ENCODE peak calls at places on chromosomes 2 and 18, in ten cellular contexts. One of them, this sample, is unnamed.

GRCh38 chr2:11068079-11068741 is 87.1 kb upstream of the SLC66A3 start:
- DNase-seq in pancreas: no peak
- DNase-seq in naive thymus-derived CD8-positive, alpha-beta T cell: no peak
- DNase-seq in stimulated activated CD4-positive, alpha-beta T cell treated with anti-CD3 and anti-CD28 coated beads, TNF-alpha, amount 100 ng/mL, for 4 hours: no peak
- DNase-seq in left lung: no peak
- DNase-seq in CD8-positive, alpha-beta memory T cell: no peak
- DNase-seq in HTR-8/SVneo: no peak
- DNase-seq in astrocyte of the cerebellum: no peak
- DNase-seq in glomerular endothelial cell: no peak
- DNase-seq in NCI-H2081: no peak
- DNase-seq in this sample: no peak

GRCh38 chr2:136378712-136379595 is 261.0 kb upstream of the CXCR4 start:
- DNase-seq in pancreas: peak
- DNase-seq in naive thymus-derived CD8-positive, alpha-beta T cell: peak
- DNase-seq in stimulated activated CD4-positive, alpha-beta T cell treated with anti-CD3 and anti-CD28 coated beads, TNF-alpha, amount 100 ng/mL, for 4 hours: peak
- DNase-seq in left lung: peak
- DNase-seq in CD8-positive, alpha-beta memory T cell: peak
- DNase-seq in HTR-8/SVneo: peak
- DNase-seq in astrocyte of the cerebellum: peak
- DNase-seq in glomerular endothelial cell: peak
- DNase-seq in NCI-H2081: peak
- DNase-seq in this sample: no peak

GRCh38 chr2:112877423-112877822 is 33.5 kb upstream of the IL37 start:
- DNase-seq in pancreas: no peak
- DNase-seq in naive thymus-derived CD8-positive, alpha-beta T cell: no peak
- DNase-seq in stimulated activated CD4-positive, alpha-beta T cell treated with anti-CD3 and anti-CD28 coated beads, TNF-alpha, amount 100 ng/mL, for 4 hours: no peak
- DNase-seq in left lung: no peak
- DNase-seq in CD8-positive, alpha-beta memory T cell: no peak
- DNase-seq in HTR-8/SVneo: peak
- DNase-seq in astrocyte of the cerebellum: no peak
- DNase-seq in glomerular endothelial cell: no peak
- DNase-seq in NCI-H2081: no peak
- DNase-seq in this sample: no peak

GRCh38 chr2:289362-290089 is 1.6 kb upstream of the ALKAL2 start:
- DNase-seq in pancreas: peak
- DNase-seq in naive thymus-derived CD8-positive, alpha-beta T cell: peak
- DNase-seq in stimulated activated CD4-positive, alpha-beta T cell treated with anti-CD3 and anti-CD28 coated beads, TNF-alpha, amount 100 ng/mL, for 4 hours: no peak
- DNase-seq in left lung: no peak
- DNase-seq in CD8-positive, alpha-beta memory T cell: no peak
- DNase-seq in HTR-8/SVneo: no peak
- DNase-seq in astrocyte of the cerebellum: no peak
- DNase-seq in glomerular endothelial cell: no peak
- DNase-seq in NCI-H2081: peak
- DNase-seq in this sample: peak

GRCh38 chr18:76126327-76126726 is 368.7 kb downstream of the ZNF516 start:
- DNase-seq in pancreas: no peak
- DNase-seq in naive thymus-derived CD8-positive, alpha-beta T cell: no peak
- DNase-seq in stimulated activated CD4-positive, alpha-beta T cell treated with anti-CD3 and anti-CD28 coated beads, TNF-alpha, amount 100 ng/mL, for 4 hours: no peak
- DNase-seq in left lung: no peak
- DNase-seq in CD8-positive, alpha-beta memory T cell: no peak
- DNase-seq in HTR-8/SVneo: no peak
- DNase-seq in astrocyte of the cerebellum: no peak
- DNase-seq in glomerular endothelial cell: no peak
- DNase-seq in NCI-H2081: peak
- DNase-seq in this sample: no peak

GRCh38 chr2:31539505-31539904 is 41.2 kb downstream of the SRD5A2 start:
- DNase-seq in pancreas: no peak
- DNase-seq in naive thymus-derived CD8-positive, alpha-beta T cell: no peak
- DNase-seq in stimulated activated CD4-positive, alpha-beta T cell treated with anti-CD3 and anti-CD28 coated beads, TNF-alpha, amount 100 ng/mL, for 4 hours: no peak
- DNase-seq in left lung: no peak
- DNase-seq in CD8-positive, alpha-beta memory T cell: no peak
- DNase-seq in HTR-8/SVneo: no peak
- DNase-seq in astrocyte of the cerebellum: no peak
- DNase-seq in glomerular endothelial cell: no peak
- DNase-seq in NCI-H2081: no peak
- DNase-seq in this sample: no peak

GRCh38 chr18:2907459-2908145 is 60.8 kb downstream of the EMILIN2 start:
- DNase-seq in pancreas: no peak
- DNase-seq in naive thymus-derived CD8-positive, alpha-beta T cell: peak
- DNase-seq in stimulated activated CD4-positive, alpha-beta T cell treated with anti-CD3 and anti-CD28 coated beads, TNF-alpha, amount 100 ng/mL, for 4 hours: no peak
- DNase-seq in left lung: peak
- DNase-seq in CD8-positive, alpha-beta memory T cell: no peak
- DNase-seq in HTR-8/SVneo: no peak
- DNase-seq in astrocyte of the cerebellum: no peak
- DNase-seq in glomerular endothelial cell: no peak
- DNase-seq in NCI-H2081: no peak
- DNase-seq in this sample: no peak

GRCh38 chr2:155190342-155190741 is 491.8 kb downstream of the KCNJ3 start:
- DNase-seq in pancreas: no peak
- DNase-seq in naive thymus-derived CD8-positive, alpha-beta T cell: no peak
- DNase-seq in stimulated activated CD4-positive, alpha-beta T cell treated with anti-CD3 and anti-CD28 coated beads, TNF-alpha, amount 100 ng/mL, for 4 hours: no peak
- DNase-seq in left lung: no peak
- DNase-seq in CD8-positive, alpha-beta memory T cell: no peak
- DNase-seq in HTR-8/SVneo: no peak
- DNase-seq in astrocyte of the cerebellum: no peak
- DNase-seq in glomerular endothelial cell: no peak
- DNase-seq in NCI-H2081: peak
- DNase-seq in this sample: no peak

GRCh38 chr2:3625186-3625585 is 30.3 kb downstream of the COLEC11 start:
- DNase-seq in pancreas: no peak
- DNase-seq in naive thymus-derived CD8-positive, alpha-beta T cell: no peak
- DNase-seq in stimulated activated CD4-positive, alpha-beta T cell treated with anti-CD3 and anti-CD28 coated beads, TNF-alpha, amount 100 ng/mL, for 4 hours: no peak
- DNase-seq in left lung: peak
- DNase-seq in CD8-positive, alpha-beta memory T cell: no peak
- DNase-seq in HTR-8/SVneo: no peak
- DNase-seq in astrocyte of the cerebellum: no peak
- DNase-seq in glomerular endothelial cell: no peak
- DNase-seq in NCI-H2081: no peak
- DNase-seq in this sample: peak

GRCh38 chr18:59021500-59021899 is 118.2 kb upstream of the SEC11C start:
- DNase-seq in pancreas: no peak
- DNase-seq in naive thymus-derived CD8-positive, alpha-beta T cell: no peak
- DNase-seq in stimulated activated CD4-positive, alpha-beta T cell treated with anti-CD3 and anti-CD28 coated beads, TNF-alpha, amount 100 ng/mL, for 4 hours: no peak
- DNase-seq in left lung: no peak
- DNase-seq in CD8-positive, alpha-beta memory T cell: no peak
- DNase-seq in HTR-8/SVneo: no peak
- DNase-seq in astrocyte of the cerebellum: no peak
- DNase-seq in glomerular endothelial cell: no peak
- DNase-seq in NCI-H2081: peak
- DNase-seq in this sample: no peak

GRCh38 chr2:54666131-54666637 is 57.3 kb upstream of the EML6 start:
- DNase-seq in pancreas: no peak
- DNase-seq in naive thymus-derived CD8-positive, alpha-beta T cell: no peak
- DNase-seq in stimulated activated CD4-positive, alpha-beta T cell treated with anti-CD3 and anti-CD28 coated beads, TNF-alpha, amount 100 ng/mL, for 4 hours: no peak
- DNase-seq in left lung: no peak
- DNase-seq in CD8-positive, alpha-beta memory T cell: no peak
- DNase-seq in HTR-8/SVneo: peak
- DNase-seq in astrocyte of the cerebellum: peak
- DNase-seq in glomerular endothelial cell: no peak
- DNase-seq in NCI-H2081: no peak
- DNase-seq in this sample: peak

GRCh38 chr18:595571-595970 is 1.2 kb upstream of the CLUL1 start:
- DNase-seq in pancreas: no peak
- DNase-seq in naive thymus-derived CD8-positive, alpha-beta T cell: no peak
- DNase-seq in stimulated activated CD4-positive, alpha-beta T cell treated with anti-CD3 and anti-CD28 coated beads, TNF-alpha, amount 100 ng/mL, for 4 hours: no peak
- DNase-seq in left lung: no peak
- DNase-seq in CD8-positive, alpha-beta memory T cell: no peak
- DNase-seq in HTR-8/SVneo: no peak
- DNase-seq in astrocyte of the cerebellum: no peak
- DNase-seq in glomerular endothelial cell: no peak
- DNase-seq in NCI-H2081: no peak
- DNase-seq in this sample: no peak

GRCh38 chr2:66433945-66434678 is 813 bp upstream of the MEIS1 start:
- DNase-seq in pancreas: peak
- DNase-seq in naive thymus-derived CD8-positive, alpha-beta T cell: no peak
- DNase-seq in stimulated activated CD4-positive, alpha-beta T cell treated with anti-CD3 and anti-CD28 coated beads, TNF-alpha, amount 100 ng/mL, for 4 hours: no peak
- DNase-seq in left lung: peak
- DNase-seq in CD8-positive, alpha-beta memory T cell: no peak
- DNase-seq in HTR-8/SVneo: no peak
- DNase-seq in astrocyte of the cerebellum: no peak
- DNase-seq in glomerular endothelial cell: no peak
- DNase-seq in NCI-H2081: peak
- DNase-seq in this sample: peak

GRCh38 chr2:30410217-30410616 is 36.8 kb upstream of the LCLAT1 start:
- DNase-seq in pancreas: no peak
- DNase-seq in naive thymus-derived CD8-positive, alpha-beta T cell: no peak
- DNase-seq in stimulated activated CD4-positive, alpha-beta T cell treated with anti-CD3 and anti-CD28 coated beads, TNF-alpha, amount 100 ng/mL, for 4 hours: no peak
- DNase-seq in left lung: no peak
- DNase-seq in CD8-positive, alpha-beta memory T cell: no peak
- DNase-seq in HTR-8/SVneo: no peak
- DNase-seq in astrocyte of the cerebellum: no peak
- DNase-seq in glomerular endothelial cell: no peak
- DNase-seq in NCI-H2081: no peak
- DNase-seq in this sample: no peak

GRCh38 chr2:166042768-166043390 is 84.9 kb downstream of the SCN1A start:
- DNase-seq in pancreas: no peak
- DNase-seq in naive thymus-derived CD8-positive, alpha-beta T cell: no peak
- DNase-seq in stimulated activated CD4-positive, alpha-beta T cell treated with anti-CD3 and anti-CD28 coated beads, TNF-alpha, amount 100 ng/mL, for 4 hours: no peak
- DNase-seq in left lung: no peak
- DNase-seq in CD8-positive, alpha-beta memory T cell: no peak
- DNase-seq in HTR-8/SVneo: no peak
- DNase-seq in astrocyte of the cerebellum: no peak
- DNase-seq in glomerular endothelial cell: no peak
- DNase-seq in NCI-H2081: no peak
- DNase-seq in this sample: no peak

GRCh38 chr2:238722883-238723282 is 125.0 kb upstream of the TWIST2 start:
- DNase-seq in pancreas: no peak
- DNase-seq in naive thymus-derived CD8-positive, alpha-beta T cell: no peak
- DNase-seq in stimulated activated CD4-positive, alpha-beta T cell treated with anti-CD3 and anti-CD28 coated beads, TNF-alpha, amount 100 ng/mL, for 4 hours: no peak
- DNase-seq in left lung: no peak
- DNase-seq in CD8-positive, alpha-beta memory T cell: no peak
- DNase-seq in HTR-8/SVneo: no peak
- DNase-seq in astrocyte of the cerebellum: no peak
- DNase-seq in glomerular endothelial cell: no peak
- DNase-seq in NCI-H2081: no peak
- DNase-seq in this sample: no peak

GRCh38 chr18:57437782-57438668 is 2.9 kb downstream of the ONECUT2 start:
- DNase-seq in pancreas: peak
- DNase-seq in naive thymus-derived CD8-positive, alpha-beta T cell: no peak
- DNase-seq in stimulated activated CD4-positive, alpha-beta T cell treated with anti-CD3 and anti-CD28 coated beads, TNF-alpha, amount 100 ng/mL, for 4 hours: no peak
- DNase-seq in left lung: peak
- DNase-seq in CD8-positive, alpha-beta memory T cell: no peak
- DNase-seq in HTR-8/SVneo: peak
- DNase-seq in astrocyte of the cerebellum: no peak
- DNase-seq in glomerular endothelial cell: no peak
- DNase-seq in NCI-H2081: peak
- DNase-seq in this sample: no peak

GRCh38 chr2:220228310-220229006 is 601.0 kb downstream of the SLC4A3 start:
- DNase-seq in pancreas: no peak
- DNase-seq in naive thymus-derived CD8-positive, alpha-beta T cell: no peak
- DNase-seq in stimulated activated CD4-positive, alpha-beta T cell treated with anti-CD3 and anti-CD28 coated beads, TNF-alpha, amount 100 ng/mL, for 4 hours: no peak
- DNase-seq in left lung: peak
- DNase-seq in CD8-positive, alpha-beta memory T cell: no peak
- DNase-seq in HTR-8/SVneo: peak
- DNase-seq in astrocyte of the cerebellum: peak
- DNase-seq in glomerular endothelial cell: no peak
- DNase-seq in NCI-H2081: no peak
- DNase-seq in this sample: no peak

GRCh38 chr2:30113617-30114293 is 33.1 kb upstream of the YPEL5 start:
- DNase-seq in pancreas: no peak
- DNase-seq in naive thymus-derived CD8-positive, alpha-beta T cell: no peak
- DNase-seq in stimulated activated CD4-positive, alpha-beta T cell treated with anti-CD3 and anti-CD28 coated beads, TNF-alpha, amount 100 ng/mL, for 4 hours: no peak
- DNase-seq in left lung: no peak
- DNase-seq in CD8-positive, alpha-beta memory T cell: no peak
- DNase-seq in HTR-8/SVneo: peak
- DNase-seq in astrocyte of the cerebellum: peak
- DNase-seq in glomerular endothelial cell: no peak
- DNase-seq in NCI-H2081: no peak
- DNase-seq in this sample: no peak

GRCh38 chr18:55001625-55002024 is 42.4 kb upstream of the CCDC68 start:
- DNase-seq in pancreas: no peak
- DNase-seq in naive thymus-derived CD8-positive, alpha-beta T cell: no peak
- DNase-seq in stimulated activated CD4-positive, alpha-beta T cell treated with anti-CD3 and anti-CD28 coated beads, TNF-alpha, amount 100 ng/mL, for 4 hours: no peak
- DNase-seq in left lung: no peak
- DNase-seq in CD8-positive, alpha-beta memory T cell: no peak
- DNase-seq in HTR-8/SVneo: no peak
- DNase-seq in astrocyte of the cerebellum: no peak
- DNase-seq in glomerular endothelial cell: no peak
- DNase-seq in NCI-H2081: peak
- DNase-seq in this sample: no peak

GRCh38 chr2:134217316-134217715 is 36.6 kb upstream of the MGAT5 start:
- DNase-seq in pancreas: no peak
- DNase-seq in naive thymus-derived CD8-positive, alpha-beta T cell: no peak
- DNase-seq in stimulated activated CD4-positive, alpha-beta T cell treated with anti-CD3 and anti-CD28 coated beads, TNF-alpha, amount 100 ng/mL, for 4 hours: no peak
- DNase-seq in left lung: no peak
- DNase-seq in CD8-positive, alpha-beta memory T cell: no peak
- DNase-seq in HTR-8/SVneo: no peak
- DNase-seq in astrocyte of the cerebellum: no peak
- DNase-seq in glomerular endothelial cell: no peak
- DNase-seq in NCI-H2081: peak
- DNase-seq in this sample: no peak

GRCh38 chr2:232506713-232507112 is 13.5 kb upstream of the PRSS56 start:
- DNase-seq in pancreas: no peak
- DNase-seq in naive thymus-derived CD8-positive, alpha-beta T cell: no peak
- DNase-seq in stimulated activated CD4-positive, alpha-beta T cell treated with anti-CD3 and anti-CD28 coated beads, TNF-alpha, amount 100 ng/mL, for 4 hours: no peak
- DNase-seq in left lung: no peak
- DNase-seq in CD8-positive, alpha-beta memory T cell: no peak
- DNase-seq in HTR-8/SVneo: no peak
- DNase-seq in astrocyte of the cerebellum: no peak
- DNase-seq in glomerular endothelial cell: no peak
- DNase-seq in NCI-H2081: no peak
- DNase-seq in this sample: peak

GRCh38 chr18:56702946-56703345 is 51.8 kb downstream of the WDR7 start:
- DNase-seq in pancreas: peak
- DNase-seq in naive thymus-derived CD8-positive, alpha-beta T cell: peak
- DNase-seq in stimulated activated CD4-positive, alpha-beta T cell treated with anti-CD3 and anti-CD28 coated beads, TNF-alpha, amount 100 ng/mL, for 4 hours: no peak
- DNase-seq in left lung: no peak
- DNase-seq in CD8-positive, alpha-beta memory T cell: no peak
- DNase-seq in HTR-8/SVneo: peak
- DNase-seq in astrocyte of the cerebellum: peak
- DNase-seq in glomerular endothelial cell: peak
- DNase-seq in NCI-H2081: peak
- DNase-seq in this sample: no peak

GRCh38 chr2:96074156-96074555 is 39.4 kb upstream of the GPAT2 start:
- DNase-seq in pancreas: no peak
- DNase-seq in naive thymus-derived CD8-positive, alpha-beta T cell: no peak
- DNase-seq in stimulated activated CD4-positive, alpha-beta T cell treated with anti-CD3 and anti-CD28 coated beads, TNF-alpha, amount 100 ng/mL, for 4 hours: no peak
- DNase-seq in left lung: no peak
- DNase-seq in CD8-positive, alpha-beta memory T cell: no peak
- DNase-seq in HTR-8/SVneo: no peak
- DNase-seq in astrocyte of the cerebellum: no peak
- DNase-seq in glomerular endothelial cell: no peak
- DNase-seq in NCI-H2081: no peak
- DNase-seq in this sample: no peak

GRCh38 chr18:78492813-78493371 is 486.7 kb upstream of the SALL3 start:
- DNase-seq in pancreas: no peak
- DNase-seq in naive thymus-derived CD8-positive, alpha-beta T cell: no peak
- DNase-seq in stimulated activated CD4-positive, alpha-beta T cell treated with anti-CD3 and anti-CD28 coated beads, TNF-alpha, amount 100 ng/mL, for 4 hours: no peak
- DNase-seq in left lung: no peak
- DNase-seq in CD8-positive, alpha-beta memory T cell: no peak
- DNase-seq in HTR-8/SVneo: no peak
- DNase-seq in astrocyte of the cerebellum: no peak
- DNase-seq in glomerular endothelial cell: no peak
- DNase-seq in NCI-H2081: no peak
- DNase-seq in this sample: no peak

GRCh38 chr18:44792456-44793080 is 111.9 kb downstream of the SETBP1 start:
- DNase-seq in pancreas: no peak
- DNase-seq in naive thymus-derived CD8-positive, alpha-beta T cell: no peak
- DNase-seq in stimulated activated CD4-positive, alpha-beta T cell treated with anti-CD3 and anti-CD28 coated beads, TNF-alpha, amount 100 ng/mL, for 4 hours: no peak
- DNase-seq in left lung: no peak
- DNase-seq in CD8-positive, alpha-beta memory T cell: no peak
- DNase-seq in HTR-8/SVneo: no peak
- DNase-seq in astrocyte of the cerebellum: no peak
- DNase-seq in glomerular endothelial cell: no peak
- DNase-seq in NCI-H2081: peak
- DNase-seq in this sample: no peak

GRCh38 chr2:85996591-85996990 is 107.8 kb upstream of the ST3GAL5 start:
- DNase-seq in pancreas: no peak
- DNase-seq in naive thymus-derived CD8-positive, alpha-beta T cell: no peak
- DNase-seq in stimulated activated CD4-positive, alpha-beta T cell treated with anti-CD3 and anti-CD28 coated beads, TNF-alpha, amount 100 ng/mL, for 4 hours: no peak
- DNase-seq in left lung: no peak
- DNase-seq in CD8-positive, alpha-beta memory T cell: no peak
- DNase-seq in HTR-8/SVneo: no peak
- DNase-seq in astrocyte of the cerebellum: no peak
- DNase-seq in glomerular endothelial cell: no peak
- DNase-seq in NCI-H2081: no peak
- DNase-seq in this sample: no peak

GRCh38 chr2:229133155-229133772 is 137.8 kb downstream of the PID1 start:
- DNase-seq in pancreas: peak
- DNase-seq in naive thymus-derived CD8-positive, alpha-beta T cell: no peak
- DNase-seq in stimulated activated CD4-positive, alpha-beta T cell treated with anti-CD3 and anti-CD28 coated beads, TNF-alpha, amount 100 ng/mL, for 4 hours: no peak
- DNase-seq in left lung: no peak
- DNase-seq in CD8-positive, alpha-beta memory T cell: no peak
- DNase-seq in HTR-8/SVneo: peak
- DNase-seq in astrocyte of the cerebellum: peak
- DNase-seq in glomerular endothelial cell: no peak
- DNase-seq in NCI-H2081: peak
- DNase-seq in this sample: no peak

This sample was measured in ovary.